ENCODE peak calls at places on chromosomes 2 and 18, in ten cellular contexts. One of them, this sample, is unnamed. For H3K4me1, the result is how much of the 10 kb centered on the place peaks cover.

GRCh38 chr2:45168731-45169338 is 159.6 kb upstream of the SIX2 start:
- DNase-seq in H1: no peak
- DNase-seq in ovary: no peak
- DNase-seq in A549: peak
- DNase-seq in cardiac muscle cell: peak
- DNase-seq in hepatocyte: no peak
- DNase-seq in PC-3: peak
- DNase-seq in HCT116: no peak
- DNase-seq in ascending aorta: no peak
- DNase-seq in left lung: peak
- DNase-seq in this sample: no peak

GRCh38 chr2:23238011-23238657 is 146.8 kb upstream of the KLHL29 start:
- DNase-seq in H1: no peak
- DNase-seq in ovary: no peak
- DNase-seq in A549: no peak
- DNase-seq in cardiac muscle cell: no peak
- DNase-seq in hepatocyte: no peak
- DNase-seq in PC-3: no peak
- DNase-seq in HCT116: no peak
- DNase-seq in ascending aorta: no peak
- DNase-seq in left lung: no peak
- DNase-seq in this sample: no peak

GRCh38 chr2:102044235-102044920 is 52.6 kb downstream of the IL1R2 start:
- DNase-seq in H1: no peak
- DNase-seq in ovary: no peak
- DNase-seq in A549: no peak
- DNase-seq in cardiac muscle cell: no peak
- DNase-seq in hepatocyte: no peak
- DNase-seq in PC-3: no peak
- DNase-seq in HCT116: no peak
- DNase-seq in ascending aorta: no peak
- DNase-seq in left lung: no peak
- DNase-seq in this sample: no peak

GRCh38 chr2:221958224-221958623 is 340.6 kb downstream of the PAX3 start:
- DNase-seq in H1: peak
- DNase-seq in ovary: no peak
- DNase-seq in A549: no peak
- DNase-seq in cardiac muscle cell: peak
- DNase-seq in hepatocyte: no peak
- DNase-seq in PC-3: peak
- DNase-seq in HCT116: no peak
- DNase-seq in ascending aorta: no peak
- DNase-seq in left lung: no peak
- DNase-seq in this sample: no peak

GRCh38 chr2:201233192-201234166 is 26.9 kb upstream of the CASP8 start:
- DNase-seq in H1: peak
- DNase-seq in ovary: peak
- DNase-seq in A549: peak
- DNase-seq in cardiac muscle cell: no peak
- DNase-seq in hepatocyte: peak
- DNase-seq in PC-3: peak
- DNase-seq in HCT116: peak
- DNase-seq in ascending aorta: peak
- DNase-seq in left lung: peak
- DNase-seq in this sample: peak

GRCh38 chr2:69742170-69742952 is 427 bp downstream of the ANXA4 start:
- DNase-seq in H1: no peak
- DNase-seq in ovary: peak
- DNase-seq in A549: no peak
- DNase-seq in cardiac muscle cell: no peak
- DNase-seq in hepatocyte: no peak
- DNase-seq in PC-3: peak
- DNase-seq in HCT116: no peak
- DNase-seq in ascending aorta: no peak
- DNase-seq in left lung: no peak
- DNase-seq in this sample: no peak

GRCh38 chr2:183034806-183035205 is 3.5 kb downstream of the NCKAP1 start:
- DNase-seq in H1: no peak
- DNase-seq in ovary: no peak
- DNase-seq in A549: no peak
- DNase-seq in cardiac muscle cell: no peak
- DNase-seq in hepatocyte: no peak
- DNase-seq in PC-3: no peak
- DNase-seq in HCT116: no peak
- DNase-seq in ascending aorta: no peak
- DNase-seq in left lung: no peak
- DNase-seq in this sample: no peak

GRCh38 chr18:58367425-58368140 is 261.3 kb downstream of the ALPK2 start:
- DNase-seq in H1: no peak
- DNase-seq in ovary: no peak
- DNase-seq in A549: no peak
- DNase-seq in cardiac muscle cell: no peak
- DNase-seq in hepatocyte: no peak
- DNase-seq in PC-3: no peak
- DNase-seq in HCT116: no peak
- DNase-seq in ascending aorta: no peak
- DNase-seq in left lung: no peak
- DNase-seq in this sample: no peak

GRCh38 chr2:167759531-167759930 is 487.9 kb downstream of the STK39 start:
- DNase-seq in H1: no peak
- DNase-seq in ovary: no peak
- DNase-seq in A549: no peak
- DNase-seq in cardiac muscle cell: no peak
- DNase-seq in hepatocyte: no peak
- DNase-seq in PC-3: no peak
- DNase-seq in HCT116: no peak
- DNase-seq in ascending aorta: no peak
- DNase-seq in left lung: no peak
- DNase-seq in this sample: no peak
- TF ChIP-seq CTCF in H1: peak
- TF ChIP-seq CTCF in ovary: no peak
- TF ChIP-seq CTCF in A549: no peak
- TF ChIP-seq CTCF in cardiac muscle cell: no peak
- TF ChIP-seq CTCF in hepatocyte: no peak
- TF ChIP-seq CTCF in PC-3: no peak
- TF ChIP-seq CTCF in HCT116: peak
- TF ChIP-seq CTCF in ascending aorta: no peak
- TF ChIP-seq CTCF in left lung: no peak
- TF ChIP-seq CTCF in this sample: no peak

GRCh38 chr2:134707330-134707676 is 11.5 kb downstream of the TMEM163 start:
- DNase-seq in H1: no peak
- DNase-seq in ovary: no peak
- DNase-seq in A549: no peak
- DNase-seq in cardiac muscle cell: no peak
- DNase-seq in hepatocyte: no peak
- DNase-seq in PC-3: no peak
- DNase-seq in HCT116: no peak
- DNase-seq in ascending aorta: no peak
- DNase-seq in left lung: no peak
- DNase-seq in this sample: no peak

GRCh38 chr2:134705861-134706586 is 12.8 kb downstream of the TMEM163 start:
- DNase-seq in H1: peak
- DNase-seq in ovary: no peak
- DNase-seq in A549: no peak
- DNase-seq in cardiac muscle cell: no peak
- DNase-seq in hepatocyte: no peak
- DNase-seq in PC-3: no peak
- DNase-seq in HCT116: no peak
- DNase-seq in ascending aorta: no peak
- DNase-seq in left lung: no peak
- DNase-seq in this sample: no peak

GRCh38 chr2:134711622-134712125 is 7.1 kb downstream of the TMEM163 start:
- DNase-seq in H1: no peak
- DNase-seq in ovary: no peak
- DNase-seq in A549: no peak
- DNase-seq in cardiac muscle cell: no peak
- DNase-seq in hepatocyte: no peak
- DNase-seq in PC-3: no peak
- DNase-seq in HCT116: no peak
- DNase-seq in ascending aorta: no peak
- DNase-seq in left lung: no peak
- DNase-seq in this sample: no peak

GRCh38 chr2:134704173-134704572 is 14.6 kb downstream of the TMEM163 start:
- DNase-seq in H1: no peak
- DNase-seq in ovary: no peak
- DNase-seq in A549: no peak
- DNase-seq in cardiac muscle cell: no peak
- DNase-seq in hepatocyte: no peak
- DNase-seq in PC-3: no peak
- DNase-seq in HCT116: no peak
- DNase-seq in ascending aorta: no peak
- DNase-seq in left lung: no peak
- DNase-seq in this sample: no peak

GRCh38 chr2:134706587-134707329 is 12.0 kb downstream of the TMEM163 start:
- DNase-seq in H1: no peak
- DNase-seq in ovary: no peak
- DNase-seq in A549: no peak
- DNase-seq in cardiac muscle cell: no peak
- DNase-seq in hepatocyte: no peak
- DNase-seq in PC-3: peak
- DNase-seq in HCT116: no peak
- DNase-seq in ascending aorta: no peak
- DNase-seq in left lung: no peak
- DNase-seq in this sample: no peak
- H3K4me3 ChIP-seq in H1: no peak
- H3K4me3 ChIP-seq in ovary: no peak
- H3K4me3 ChIP-seq in A549: no peak
- H3K4me3 ChIP-seq in cardiac muscle cell: no peak
- H3K4me3 ChIP-seq in hepatocyte: no peak
- H3K4me3 ChIP-seq in PC-3: no peak
- H3K4me3 ChIP-seq in HCT116: no peak
- H3K4me3 ChIP-seq in ascending aorta: no peak
- H3K4me3 ChIP-seq in left lung: no peak
- H3K4me3 ChIP-seq in this sample: no peak

GRCh38 chr2:54602736-54603322 is 120.6 kb upstream of the EML6 start:
- DNase-seq in H1: no peak
- DNase-seq in ovary: no peak
- DNase-seq in A549: no peak
- DNase-seq in cardiac muscle cell: no peak
- DNase-seq in hepatocyte: no peak
- DNase-seq in PC-3: no peak
- DNase-seq in HCT116: no peak
- DNase-seq in ascending aorta: no peak
- DNase-seq in left lung: no peak
- DNase-seq in this sample: no peak

GRCh38 chr2:54604771-54605350 is 118.6 kb upstream of the EML6 start:
- DNase-seq in H1: no peak
- DNase-seq in ovary: no peak
- DNase-seq in A549: no peak
- DNase-seq in cardiac muscle cell: no peak
- DNase-seq in hepatocyte: no peak
- DNase-seq in PC-3: no peak
- DNase-seq in HCT116: no peak
- DNase-seq in ascending aorta: no peak
- DNase-seq in left lung: no peak
- DNase-seq in this sample: no peak

GRCh38 chr2:54603357-54603756 is 120.1 kb upstream of the EML6 start:
- DNase-seq in H1: no peak
- DNase-seq in ovary: no peak
- DNase-seq in A549: no peak
- DNase-seq in cardiac muscle cell: no peak
- DNase-seq in hepatocyte: no peak
- DNase-seq in PC-3: no peak
- DNase-seq in HCT116: no peak
- DNase-seq in ascending aorta: no peak
- DNase-seq in left lung: no peak
- DNase-seq in this sample: no peak

GRCh38 chr2:54605836-54606235 is 117.6 kb upstream of the EML6 start:
- DNase-seq in H1: no peak
- DNase-seq in ovary: no peak
- DNase-seq in A549: no peak
- DNase-seq in cardiac muscle cell: no peak
- DNase-seq in hepatocyte: no peak
- DNase-seq in PC-3: no peak
- DNase-seq in HCT116: no peak
- DNase-seq in ascending aorta: no peak
- DNase-seq in left lung: no peak
- DNase-seq in this sample: no peak

DNA sequence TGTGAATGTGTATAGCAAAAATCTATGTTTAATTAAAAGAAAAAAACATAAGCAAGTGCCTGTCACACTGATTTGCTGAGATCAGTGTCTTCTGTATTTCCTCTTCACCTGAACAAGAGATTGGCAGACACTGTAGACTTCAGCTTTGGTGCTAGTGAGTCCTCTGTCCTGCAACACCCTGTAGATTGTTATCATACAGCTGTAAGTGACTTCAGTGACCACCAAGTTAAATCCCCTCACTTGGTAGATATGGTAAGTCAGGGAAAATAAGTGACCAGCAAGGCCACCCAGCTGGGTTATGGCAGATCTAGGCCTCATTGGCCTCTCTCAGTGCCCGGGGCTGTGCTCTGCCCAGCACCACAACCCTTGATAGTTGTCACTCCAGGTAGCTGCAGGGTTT is 119.7 kb upstream of the EML6 start:
- DNase-seq in H1: no peak
- DNase-seq in ovary: no peak
- DNase-seq in A549: no peak
- DNase-seq in cardiac muscle cell: no peak
- DNase-seq in hepatocyte: no peak
- DNase-seq in PC-3: no peak
- DNase-seq in HCT116: no peak
- DNase-seq in ascending aorta: no peak
- DNase-seq in left lung: no peak
- DNase-seq in this sample: no peak
- H3K4me1 ChIP-seq in H1: under half
- H3K4me1 ChIP-seq in ovary: under half
- H3K4me1 ChIP-seq in A549: half or more
- H3K4me1 ChIP-seq in cardiac muscle cell: half or more
- H3K4me1 ChIP-seq in hepatocyte: under half
- H3K4me1 ChIP-seq in PC-3: under half
- H3K4me1 ChIP-seq in HCT116: under half
- H3K4me1 ChIP-seq in ascending aorta: half or more
- H3K4me1 ChIP-seq in left lung: under half
- H3K4me1 ChIP-seq in this sample: half or more

GRCh38 chr2:112275887-112276773 is 733 bp downstream of the ZC3H6 start:
- DNase-seq in H1: peak
- DNase-seq in ovary: peak
- DNase-seq in A549: peak
- DNase-seq in cardiac muscle cell: peak
- DNase-seq in hepatocyte: peak
- DNase-seq in PC-3: peak
- DNase-seq in HCT116: peak
- DNase-seq in ascending aorta: peak
- DNase-seq in left lung: peak
- DNase-seq in this sample: peak

GRCh38 chr2:112276954-112277353 is 1.6 kb downstream of the ZC3H6 start:
- DNase-seq in H1: no peak
- DNase-seq in ovary: no peak
- DNase-seq in A549: no peak
- DNase-seq in cardiac muscle cell: no peak
- DNase-seq in hepatocyte: no peak
- DNase-seq in PC-3: no peak
- DNase-seq in HCT116: no peak
- DNase-seq in ascending aorta: no peak
- DNase-seq in left lung: no peak
- DNase-seq in this sample: no peak

GRCh38 chr2:112277591-112278220 is 2.3 kb downstream of the ZC3H6 start:
- DNase-seq in H1: no peak
- DNase-seq in ovary: no peak
- DNase-seq in A549: no peak
- DNase-seq in cardiac muscle cell: no peak
- DNase-seq in hepatocyte: no peak
- DNase-seq in PC-3: no peak
- DNase-seq in HCT116: no peak
- DNase-seq in ascending aorta: no peak
- DNase-seq in left lung: no peak
- DNase-seq in this sample: no peak

GRCh38 chr2:112273349-112273748 is 2.0 kb upstream of the ZC3H6 start:
- DNase-seq in H1: no peak
- DNase-seq in ovary: no peak
- DNase-seq in A549: no peak
- DNase-seq in cardiac muscle cell: no peak
- DNase-seq in hepatocyte: no peak
- DNase-seq in PC-3: no peak
- DNase-seq in HCT116: no peak
- DNase-seq in ascending aorta: no peak
- DNase-seq in left lung: no peak
- DNase-seq in this sample: no peak

DNA sequence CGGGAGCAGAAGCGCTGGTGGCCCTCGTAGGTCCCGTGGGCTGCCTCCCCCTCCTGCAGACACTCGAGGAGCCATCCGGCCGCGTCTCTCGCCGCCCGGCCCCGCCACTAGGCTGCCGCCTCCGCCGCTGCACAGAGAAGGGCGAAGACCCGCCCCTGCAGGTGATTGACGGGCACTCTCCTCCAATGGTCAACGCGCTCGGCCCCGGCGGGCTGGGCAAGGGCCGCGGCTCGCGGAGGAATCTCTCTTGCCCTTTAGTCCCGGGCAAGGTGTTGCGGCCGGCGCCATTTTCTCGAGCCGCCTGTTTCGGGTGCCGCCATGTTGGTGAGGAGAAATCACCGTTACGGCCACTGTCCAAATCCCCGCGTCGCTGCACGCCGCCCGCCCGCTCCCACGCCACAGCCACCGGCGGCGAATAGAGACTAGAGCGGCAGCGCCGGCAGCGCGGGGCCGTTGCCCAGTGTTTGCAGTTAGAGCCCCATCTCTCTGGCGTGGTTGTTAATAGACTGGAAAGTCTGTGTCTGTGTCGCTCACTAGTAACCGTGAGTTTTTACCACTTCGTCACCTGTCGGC is at the start of gene ZC3H6:
- DNase-seq in H1: peak
- DNase-seq in ovary: peak
- DNase-seq in A549: peak
- DNase-seq in cardiac muscle cell: peak
- DNase-seq in hepatocyte: peak
- DNase-seq in PC-3: peak
- DNase-seq in HCT116: peak
- DNase-seq in ascending aorta: peak
- DNase-seq in left lung: peak
- DNase-seq in this sample: peak
- TF ChIP-seq CTCF in H1: no peak
- TF ChIP-seq CTCF in ovary: peak
- TF ChIP-seq CTCF in A549: no peak
- TF ChIP-seq CTCF in cardiac muscle cell: no peak
- TF ChIP-seq CTCF in hepatocyte: no peak
- TF ChIP-seq CTCF in PC-3: no peak
- TF ChIP-seq CTCF in HCT116: no peak
- TF ChIP-seq CTCF in ascending aorta: no peak
- TF ChIP-seq CTCF in left lung: no peak
- TF ChIP-seq CTCF in this sample: no peak

This sample was measured in stomach.